ENCODE peak calls at places on chromosome 21, in eight cellular contexts. Z, I, R, C, D, W, F and E are unnamed samples.

GRCh38 chr21:42991992-42992740 is 17.8 kb downstream of the PKNOX1 start:
- DNase-seq in C (no peak), Z (no peak), I (peak; percentile 73), R (no peak), F (no peak), W (peak; percentile 87), D (peak; percentile 29), E (no peak)

GRCh38 chr21:37462087-37462861 is 95.7 kb downstream of the DYRK1A start:
- DNase-seq in C (no peak), D (no peak), I (no peak), R (no peak), Z (no peak), F (no peak), W (no peak), E (no peak)

GRCh38 chr21:26554365-26554764 is 18.7 kb downstream of the CYYR1 start:
- DNase-seq in R (no peak), D (no peak), Z (no peak), W (no peak), F (no peak), C (no peak), I (no peak), E (no peak)

GRCh38 chr21:31543191-31543590 is 116.3 kb upstream of the SOD1 start:
- DNase-seq in Z (no peak), C (no peak), W (peak; percentile 93), F (peak; percentile 96), I (peak; percentile 25), D (no peak), R (no peak), E (no peak)

GRCh38 chr21:26800455-26801454 is 44.5 kb downstream of the ADAMTS1 start:
- DNase-seq in C (no peak), F (peak; percentile 72), I (no peak), D (no peak), R (peak; percentile 82), W (peak; percentile 53), Z (no peak), E (no peak)

GRCh38 chr21:31173881-31174555 is 135.7 kb upstream of the KRTAP19-8 start:
- DNase-seq in D (no peak), F (no peak), R (no peak), Z (peak; percentile 27), W (no peak), I (no peak), C (peak; percentile 38), E (no peak)

GRCh38 chr21:31893841-31894240 is 21.0 kb downstream of the HUNK start:
- DNase-seq in W (no peak), F (no peak), D (no peak), Z (no peak), C (no peak), I (no peak), R (no peak), E (no peak)

GRCh38 chr21:26934383-26934782 is 32.5 kb downstream of the ADAMTS5 start:
- DNase-seq in Z (no peak), W (no peak), C (no peak), I (no peak), D (no peak), R (no peak), F (no peak), E (no peak)

GRCh38 chr21:25186278-25186677 is 421.0 kb downstream of the MRPL39 start:
- DNase-seq in Z (no peak), F (no peak), R (no peak), W (no peak), C (no peak), I (no peak), D (no peak), E (no peak)

GRCh38 chr21:17726047-17726446 is 93.1 kb downstream of the C21orf91 start:
- DNase-seq in F (no peak), C (no peak), I (peak; percentile 31), R (no peak), Z (no peak), D (no peak), W (no peak), E (no peak)

GRCh38 chr21:40516336-40516735 is 330.6 kb downstream of the DSCAM start:
- DNase-seq in D (no peak), W (no peak), F (peak; percentile 90), C (no peak), I (peak; percentile 13), Z (no peak), R (no peak), E (no peak)

GRCh38 chr21:32611471-32611997 is 643 bp downstream of the CFAP298 start:
- DNase-seq in D (peak; percentile 23), C (peak; percentile 33), Z (peak; percentile 27), F (peak; percentile 37), W (peak; percentile 12), R (no peak), I (peak; percentile 49), E (no peak)

GRCh38 chr21:41867313-41867712 is 11.8 kb downstream of the PRDM15 start:
- DNase-seq in I (no peak), R (no peak), D (no peak), C (no peak), Z (no peak), W (no peak), F (no peak), E (no peak)

GRCh38 chr21:41864311-41865001 is 14.7 kb downstream of the PRDM15 start:
- DNase-seq in R (no peak), I (no peak), F (no peak), D (no peak), W (no peak), Z (no peak), C (no peak), E (no peak)

GRCh38 chr21:41868062-41868710 is 11.0 kb downstream of the PRDM15 start:
- DNase-seq in W (peak; percentile 20), R (no peak), F (no peak), D (no peak), I (no peak), Z (no peak), C (no peak), E (no peak)

GRCh38 chr21:41865002-41865777 is 14.0 kb downstream of the PRDM15 start:
- DNase-seq in C (no peak), I (no peak), Z (no peak), D (no peak), F (no peak), R (no peak), W (no peak), E (no peak)

DNA sequence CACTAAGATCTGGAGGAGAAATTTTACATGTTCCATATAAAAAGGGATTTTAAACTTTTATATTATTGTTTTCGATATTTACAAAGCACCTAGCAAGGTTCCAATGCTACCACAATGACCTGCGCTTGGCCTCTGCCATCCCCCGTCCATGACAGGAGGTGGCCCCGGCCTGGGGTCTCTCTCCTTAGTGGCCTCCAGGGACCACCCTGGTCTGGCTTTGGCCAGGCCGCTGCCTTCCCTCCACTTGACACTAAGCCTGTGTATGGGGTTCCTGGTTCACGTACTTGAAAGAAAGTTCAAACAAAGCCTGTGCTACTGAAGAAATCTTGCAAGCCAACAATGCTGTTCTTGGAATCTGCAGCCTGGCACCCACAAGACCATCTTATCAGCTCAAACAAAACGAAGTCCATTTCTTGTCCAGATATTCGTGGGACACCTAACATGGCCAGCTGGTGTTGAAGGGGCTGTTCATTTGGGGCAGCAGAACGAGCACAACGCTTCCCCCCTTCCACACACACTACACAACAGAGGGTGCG is 12.8 kb downstream of the PRDM15 start:
- DNase-seq in W (no peak), I (no peak), R (no peak), Z (no peak), D (no peak), C (peak; percentile 44), F (no peak), E (no peak)
- H3K4me3 ChIP-seq in W (no peak overlapping the region), I (no peak overlapping the region), R (no peak overlapping the region), Z (no peak overlapping the region), D (no peak overlapping the region), C (no peak overlapping the region), F (no peak overlapping the region), E (no peak overlapping the region)

DNA sequence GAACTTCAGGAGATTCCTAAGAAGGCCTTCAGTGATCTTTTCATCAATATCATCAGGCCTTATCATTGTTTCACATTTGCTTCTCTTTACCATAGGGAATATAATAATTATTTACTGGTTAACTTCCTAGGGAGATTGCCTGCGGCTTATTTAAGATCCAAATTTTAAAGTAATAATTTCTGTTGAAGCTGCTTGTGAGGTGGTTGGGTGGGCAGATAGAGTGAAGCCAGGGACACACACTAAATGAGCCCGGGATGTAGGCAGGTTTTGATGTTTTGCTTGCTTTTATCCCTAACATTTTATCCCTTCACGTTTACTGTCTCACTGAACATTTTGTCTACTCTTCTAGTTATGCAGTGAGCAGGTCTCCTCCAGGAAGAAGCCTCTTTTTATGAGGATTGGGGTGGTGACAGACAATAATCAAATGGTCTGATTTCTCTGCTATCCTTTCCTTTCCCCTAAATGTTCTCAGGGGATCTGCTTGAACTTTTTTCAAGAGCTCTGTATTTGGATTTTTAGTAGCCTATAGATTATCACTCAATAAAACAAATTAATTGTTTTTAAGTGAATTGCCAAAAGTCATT is 164.7 kb downstream of the RUNX1 start:
- DNase-seq in F (no peak), Z (no peak), W (peak; percentile 53), R (no peak), I (no peak), C (no peak), D (no peak), E (no peak)
- H3K4me3 ChIP-seq in F (no peak overlapping the region), Z (no peak overlapping the region), W (peak overlapping the region; percentile 73), R (peak overlapping the region; percentile 85), I (peak overlapping the region; percentile 78), C (peak overlapping the region; percentile 58), D (peak overlapping the region; percentile 97), E (peak overlapping the region; percentile 74)

DNA sequence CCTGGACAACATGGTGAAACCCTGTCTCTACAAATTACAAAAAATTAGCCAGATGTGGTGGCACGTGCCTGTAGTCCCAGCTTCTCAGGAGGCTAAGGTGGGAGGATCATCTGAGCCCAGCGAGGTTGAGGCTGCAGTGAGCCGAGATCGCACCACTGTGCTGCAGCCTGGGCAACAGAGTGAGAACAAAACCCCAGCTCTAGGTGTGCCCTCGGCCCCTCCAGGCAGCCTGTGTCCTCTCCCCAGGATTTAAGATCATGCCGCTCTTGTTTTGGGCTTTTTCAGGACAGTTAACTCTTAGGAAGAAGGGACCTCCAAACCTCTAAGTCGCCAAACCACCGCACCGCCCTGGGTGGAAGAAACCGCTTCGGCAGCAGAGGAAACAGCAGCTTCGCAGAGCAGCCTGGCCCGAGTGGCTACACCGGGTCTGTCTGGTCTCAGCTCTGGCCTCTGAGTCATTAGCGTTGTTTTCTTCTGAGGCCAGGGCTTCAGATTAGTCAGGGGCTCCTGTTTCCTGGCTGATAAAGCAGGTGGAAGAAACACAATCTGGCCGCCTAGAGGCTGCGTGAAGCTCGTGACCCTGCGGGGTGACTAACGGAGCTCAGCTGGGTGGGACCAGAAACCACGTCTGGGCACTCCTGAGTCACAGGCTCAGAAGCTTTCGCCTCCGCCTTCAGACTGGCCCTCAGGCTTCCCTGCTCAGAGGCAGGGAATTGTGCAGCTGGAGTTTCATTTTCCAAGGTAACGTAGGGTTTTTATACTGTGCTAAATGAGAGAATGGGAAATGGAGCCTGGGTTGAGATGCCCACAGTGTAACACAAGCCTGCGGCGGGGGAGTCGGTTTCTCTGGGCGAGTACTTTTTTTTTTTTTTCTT is 44.7 kb downstream of the CHAF1B start:
- DNase-seq in Z (peak; percentile 6), R (peak; percentile 93), C (peak; percentile 84), D (peak; percentile 90), I (peak; percentile 100), F (peak; percentile 76), W (peak; percentile 99), E (peak; percentile 84)
- H3K4me3 ChIP-seq in Z (peak overlapping the region; percentile 6), R (peak overlapping the region; percentile 53), C (no peak overlapping the region), D (peak overlapping the region; percentile 57), I (peak overlapping the region; percentile 14), F (no peak overlapping the region), W (peak overlapping the region; percentile 36), E (peak overlapping the region; percentile 62)

DNA sequence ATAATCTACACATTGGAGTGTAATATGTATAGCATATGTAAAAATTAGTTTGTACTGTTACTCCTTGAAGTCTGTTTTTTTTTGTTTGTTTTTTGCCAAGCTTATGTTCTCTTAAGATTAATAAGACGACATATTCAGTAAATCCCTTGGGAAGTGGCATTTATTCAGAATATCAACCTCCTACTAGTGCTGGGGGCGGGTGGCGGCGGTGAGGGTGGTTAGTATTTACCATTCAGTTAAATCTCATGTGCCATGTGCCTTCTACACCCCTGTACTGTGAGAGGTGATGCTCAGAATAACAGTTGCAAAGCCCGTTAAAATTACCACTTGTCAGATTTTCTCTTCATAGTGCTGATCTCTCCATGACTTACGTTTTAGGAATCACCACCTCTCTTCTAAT is 3.0 kb downstream of the BACH1 start:
- DNase-seq in W (no peak), C (no peak), R (no peak), F (no peak), D (no peak), Z (no peak), I (no peak), E (no peak)
- H3K4me3 ChIP-seq in W (peak overlapping the region; percentile 95), C (peak overlapping the region; percentile 5), R (peak overlapping the region; percentile 92), F (no peak overlapping the region), D (peak overlapping the region; percentile 92), Z (no peak overlapping the region), I (peak overlapping the region; percentile 93), E (peak overlapping the region; percentile 75)